ENCODE peak calls at places on chromosomes 5 and 9, in seven cellular contexts. K is NCI-H1436; M is NCI-H1105; X is stimulated activated CD8-positive, alpha-beta memory T cell treated with anti-CD3 and anti-CD28 coated beads, Interleukin-15, amount 100 ng/mL, for 24 hours; A is DMS53; P is pancreas; W is substantia nigra. V is an unnamed sample.

GRCh38 chr9:34615132-34615531 is 3.2 kb upstream of the RPP25L start:
- DNase-seq in K (no peak), M (no peak), X (no peak), A (no peak), P (no peak), W (no peak), V (no peak)

GRCh38 chr5:643351-643801 is 31.2 kb downstream of the CEP72 start:
- DNase-seq in K (peak; percentile 92), M (peak; percentile 3), X (no peak), A (no peak), P (no peak), W (no peak), V (no peak)

GRCh38 chr5:34682926-34683623 is 26.9 kb downstream of the RAI14 start:
- DNase-seq in K (no peak), M (no peak), X (no peak), A (peak; percentile 46), P (peak; percentile 60), W (no peak), V (peak; percentile 50)

GRCh38 chr9:71703172-71703872 is 65.0 kb downstream of the CEMIP2 start:
- DNase-seq in K (no peak), M (no peak), X (no peak), A (no peak), P (no peak), W (no peak), V (no peak)

GRCh38 chr9:136146126-136147037 is 27.7 kb upstream of the TMEM250 start:
- DNase-seq in K (no peak), M (no peak), X (no peak), A (no peak), P (peak; percentile 39), W (no peak), V (no peak)

GRCh38 chr9:137136926-137137607 is 1.9 kb upstream of the GRIN1 start:
- DNase-seq in K (no peak), M (no peak), X (no peak), A (no peak), P (peak; percentile 29), W (no peak), V (no peak)

GRCh38 chr9:134243778-134244467 is 79.6 kb upstream of the RNU6ATAC start:
- DNase-seq in K (no peak), M (no peak), X (no peak), A (no peak), P (no peak), W (no peak), V (no peak)

GRCh38 chr9:131598121-131598520 is 52.8 kb downstream of the PRRT1B start:
- DNase-seq in K (no peak), M (no peak), X (no peak), A (no peak), P (no peak), W (no peak), V (no peak)

GRCh38 chr9:107932036-107932435 is 442.5 kb upstream of the KLF4 start:
- DNase-seq in K (no peak), M (no peak), X (no peak), A (no peak), P (no peak), W (no peak), V (no peak)

GRCh38 chr9:131981116-131981847 is 98.4 kb downstream of the MED27 start:
- DNase-seq in K (no peak), M (no peak), X (no peak), A (no peak), P (no peak), W (no peak), V (no peak)

GRCh38 chr5:18771097-18771610 is 1136.9 kb downstream of the TAF11L14 start:
- DNase-seq in K (no peak), M (no peak), X (no peak), A (no peak), P (no peak), W (no peak), V (no peak)

GRCh38 chr9:123089790-123090189 is 56.3 kb downstream of the GPR21 start:
- DNase-seq in K (no peak), M (no peak), X (no peak), A (peak; percentile 67), P (no peak), W (no peak), V (no peak)

V was measured in HT-29.